ENCODE peak calls at places on chromosomes 5 and 9, in eight cellular contexts. A is BE2C, D is foreskin fibroblast, N is heart left ventricle, G is fibroblast of mammary gland, L is IMR-90, X is BJ, T is AG04450. U is an unnamed sample.

GRCh38 chr5:144028644-144029043 is 141.8 kb downstream of the YIPF5 start:
- DNase-seq in A (no peak), X (peak), G (peak), T (peak), D (peak), N (no peak), L (peak), U (no peak)

GRCh38 chr9:69579749-69580581 is 92.2 kb downstream of the APBA1 start:
- DNase-seq in T (no peak), D (no peak), L (no peak), X (no peak), N (no peak), A (no peak), G (no peak), U (no peak)

GRCh38 chr5:57841671-57842375 is 359.2 kb upstream of the ACTBL2 start:
- DNase-seq in D (peak), A (no peak), L (peak), T (peak), G (peak), X (peak), N (no peak), U (peak)

GRCh38 chr9:78130004-78130403 is 98.4 kb upstream of the GNAQ start:
- DNase-seq in A (peak), N (no peak), G (peak), D (no peak), T (no peak), L (no peak), X (no peak), U (no peak)

GRCh38 chr5:73008831-73009230 is 53.0 kb downstream of the FCHO2 start:
- DNase-seq in X (no peak), D (no peak), L (no peak), G (no peak), N (no peak), T (no peak), A (no peak), U (no peak)

GRCh38 chr5:460413-460700 is 17.4 kb downstream of the EXOC3 start:
- DNase-seq in A (no peak), N (peak), T (no peak), L (no peak), X (no peak), G (no peak), D (no peak), U (no peak)

GRCh38 chr9:137000177-137000930 is 4.0 kb upstream of the CLIC3 start:
- DNase-seq in X (peak), L (peak), D (peak), A (no peak), G (peak), T (peak), N (no peak), U (no peak)

GRCh38 chr5:2010940-2011339 is 128.2 kb upstream of the IRX4 start:
- DNase-seq in G (no peak), X (no peak), T (no peak), A (no peak), L (no peak), N (no peak), D (no peak), U (no peak)

GRCh38 chr5:179348833-179349232 is 3.6 kb upstream of the ADAMTS2 start:
- DNase-seq in L (no peak), X (no peak), D (no peak), T (no peak), N (peak), G (no peak), A (no peak), U (no peak)

GRCh38 chr9:23630488-23630887 is 195.6 kb downstream of the ELAVL2 start:
- DNase-seq in N (no peak), X (no peak), G (no peak), T (no peak), L (no peak), D (no peak), A (no peak), U (no peak)

GRCh38 chr9:89888677-89889076 is 283.9 kb downstream of the GADD45G start:
- DNase-seq in X (no peak), N (no peak), A (no peak), T (no peak), D (no peak), L (no peak), G (no peak), U (no peak)

GRCh38 chr5:172364773-172365172 is 81.2 kb upstream of the UBTD2 start:
- DNase-seq in G (no peak), D (no peak), N (no peak), L (no peak), A (peak), T (no peak), X (no peak), U (no peak)

GRCh38 chr5:108619815-108620214 is 127.9 kb upstream of the FER start:
- DNase-seq in X (no peak), L (no peak), G (no peak), T (no peak), A (no peak), D (no peak), N (no peak), U (no peak)

GRCh38 chr9:117258201-117258866 is 156.5 kb downstream of the ASTN2 start:
- DNase-seq in A (no peak), G (no peak), T (no peak), L (no peak), D (no peak), N (no peak), X (no peak), U (no peak)

GRCh38 chr5:43073597-43074546 is 33.8 kb upstream of the ANXA2R start:
- DNase-seq in L (peak), T (no peak), A (peak), X (no peak), D (peak), N (no peak), G (peak), U (no peak)

DNA sequence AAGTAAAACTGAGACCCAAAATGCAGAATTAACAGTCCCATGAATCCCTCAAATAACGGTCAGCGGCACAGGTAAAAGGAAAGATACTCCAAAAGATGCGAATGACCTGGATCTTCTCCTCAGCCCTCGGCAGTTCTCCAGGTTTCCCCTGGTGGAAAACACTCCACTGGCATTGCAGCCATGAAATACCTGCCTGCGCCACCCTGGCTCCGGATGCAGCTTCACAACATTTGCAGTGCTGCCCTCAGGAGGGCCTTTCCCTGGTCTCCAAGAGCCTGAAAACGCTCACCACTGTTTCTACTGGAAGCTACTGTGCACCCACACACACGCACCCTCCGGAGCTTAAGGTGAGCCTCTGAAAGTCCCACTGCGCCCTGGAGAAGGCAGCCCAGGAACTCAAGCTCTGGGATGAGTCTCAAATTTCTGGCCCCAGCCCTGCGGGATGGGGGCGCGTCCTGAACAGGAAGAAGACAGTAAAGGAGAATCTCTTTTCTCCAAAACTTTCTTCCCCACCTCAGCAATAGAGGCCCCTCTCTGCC is 612 bp downstream of the UGT3A2 start:
- DNase-seq in L (no peak), T (no peak), A (no peak), X (no peak), G (no peak), D (no peak), N (no peak), U (no peak)
- H3K4me3 ChIP-seq in L (no peak), T (no peak), A (no peak), X (no peak), G (no peak), D (no peak), N (peak), U (no peak)

GRCh38 chr9:82062245-82062644 is 73.7 kb downstream of the SPATA31D1 start:
- DNase-seq in A (no peak), G (no peak), D (no peak), X (no peak), L (no peak), T (no peak), N (no peak), U (no peak)
- TF ChIP-seq CTCF in A (no peak), G (no peak), D (no peak), X (no peak), L (no peak), T (no peak), N (no peak), U (no peak)

DNA sequence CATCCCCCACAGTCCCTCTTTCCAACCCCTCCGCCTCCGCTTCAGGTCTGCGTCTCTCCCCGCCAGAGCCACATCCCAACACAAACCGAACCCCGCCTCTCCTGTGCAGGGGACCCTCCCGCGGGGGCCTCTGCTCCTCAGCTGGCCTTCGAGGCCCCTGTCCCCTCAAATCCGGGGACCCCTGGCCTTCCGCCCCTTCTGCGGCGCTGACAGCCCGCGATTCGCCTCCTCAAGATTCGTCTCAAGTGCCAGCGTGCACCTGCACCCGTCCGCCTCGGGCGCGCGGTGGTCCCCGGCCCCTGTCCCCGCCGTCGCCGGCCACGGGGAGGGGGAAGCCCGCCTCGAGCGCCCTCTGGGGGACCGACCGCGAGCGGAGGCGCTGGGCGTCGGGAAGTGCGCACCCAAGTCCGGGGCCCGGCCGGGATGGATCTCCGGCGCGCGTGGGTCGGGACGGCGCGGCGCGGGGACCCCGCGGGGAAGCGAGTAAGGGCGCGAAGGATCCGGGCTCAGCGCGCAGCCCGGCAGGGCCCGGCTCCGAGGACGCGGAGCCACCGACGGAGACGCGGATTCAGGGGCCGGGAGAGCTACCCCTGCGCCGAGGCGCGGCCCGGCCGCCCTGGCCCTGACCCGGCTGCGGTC is 623 bp downstream of the FLT4 start:
- DNase-seq in T (no peak), A (no peak), N (no peak), D (no peak), L (no peak), G (no peak), X (no peak), U (no peak)
- H3K4me3 ChIP-seq in T (no peak), A (no peak), N (peak), D (no peak), L (no peak), G (no peak), X (no peak), U (no peak)

DNA sequence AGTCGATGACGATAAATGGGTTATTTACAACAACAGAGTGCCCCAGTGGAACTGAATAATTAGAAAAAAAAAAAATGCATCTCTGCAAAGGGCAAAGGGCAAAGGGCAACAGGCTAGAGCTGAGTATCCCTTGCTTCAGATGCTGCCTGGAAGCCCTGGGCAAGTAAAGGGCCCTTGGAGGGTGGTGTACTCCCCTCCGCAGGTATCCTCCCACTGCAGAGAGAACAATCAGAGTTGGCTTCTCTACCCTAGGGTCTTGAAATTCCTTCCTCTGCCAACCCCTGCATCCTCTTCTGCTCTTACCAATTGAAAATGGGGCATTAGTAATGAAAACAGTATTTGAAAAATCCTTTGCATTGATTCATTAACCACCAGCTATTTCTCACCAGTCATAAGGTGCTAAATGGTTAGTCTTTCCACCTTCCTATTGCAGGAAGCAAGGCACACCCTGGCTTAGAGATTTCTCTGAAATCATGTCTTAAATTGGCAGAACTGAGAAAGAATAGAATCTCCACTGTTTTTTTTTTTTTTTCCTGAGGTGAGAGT is 122.6 kb downstream of the SEMA6A start:
- DNase-seq in L (no peak), G (no peak), T (no peak), N (no peak), X (no peak), A (no peak), D (no peak), U (no peak)
- TF ChIP-seq CTCF in L (no peak), G (no peak), T (no peak), N (no peak), X (no peak), A (no peak), D (no peak), U (no peak)

GRCh38 chr9:71962328-71962727 is 50.9 kb downstream of the C9orf85 start:
- DNase-seq in D (no peak), A (no peak), N (no peak), X (no peak), T (no peak), L (no peak), G (no peak), U (no peak)

GRCh38 chr9:71965403-71965802 is 54.0 kb downstream of the C9orf85 start:
- DNase-seq in D (no peak), G (no peak), L (no peak), X (no peak), A (no peak), T (no peak), N (no peak), U (no peak)

GRCh38 chr9:71968541-71969090 is 57.2 kb downstream of the C9orf85 start:
- DNase-seq in X (no peak), N (no peak), T (no peak), A (no peak), G (no peak), D (no peak), L (no peak), U (no peak)

GRCh38 chr9:71966601-71967000 is 55.2 kb downstream of the C9orf85 start:
- DNase-seq in D (no peak), G (no peak), L (no peak), A (no peak), T (no peak), N (no peak), X (no peak), U (no peak)
- H3K4me3 ChIP-seq in D (no peak), G (no peak), L (no peak), A (no peak), T (no peak), N (no peak), X (no peak), U (no peak)

GRCh38 chr9:126057461-126057860 is 269.2 kb upstream of the MVB12B start:
- DNase-seq in G (no peak), T (no peak), L (no peak), X (no peak), D (no peak), A (no peak), N (no peak), U (no peak)
- TF ChIP-seq CTCF in G (no peak), T (no peak), L (no peak), X (no peak), D (no peak), A (no peak), N (no peak), U (no peak)

GRCh38 chr9:22169243-22169642 is 160.1 kb upstream of the CDKN2B start:
- DNase-seq in N (no peak), A (no peak), T (no peak), D (peak), L (peak), X (no peak), G (peak), U (no peak)

GRCh38 chr9:22171691-22172090 is 162.6 kb upstream of the CDKN2B start:
- DNase-seq in X (no peak), A (no peak), N (no peak), G (no peak), T (no peak), L (no peak), D (no peak), U (no peak)

GRCh38 chr9:22169732-22170131 is 160.6 kb upstream of the CDKN2B start:
- DNase-seq in X (no peak), L (no peak), N (no peak), T (no peak), G (no peak), A (no peak), D (no peak), U (no peak)

GRCh38 chr9:22170162-22170932 is 161.2 kb upstream of the CDKN2B start:
- DNase-seq in N (no peak), D (peak), X (peak), T (no peak), G (peak), A (no peak), L (peak), U (no peak)

DNA sequence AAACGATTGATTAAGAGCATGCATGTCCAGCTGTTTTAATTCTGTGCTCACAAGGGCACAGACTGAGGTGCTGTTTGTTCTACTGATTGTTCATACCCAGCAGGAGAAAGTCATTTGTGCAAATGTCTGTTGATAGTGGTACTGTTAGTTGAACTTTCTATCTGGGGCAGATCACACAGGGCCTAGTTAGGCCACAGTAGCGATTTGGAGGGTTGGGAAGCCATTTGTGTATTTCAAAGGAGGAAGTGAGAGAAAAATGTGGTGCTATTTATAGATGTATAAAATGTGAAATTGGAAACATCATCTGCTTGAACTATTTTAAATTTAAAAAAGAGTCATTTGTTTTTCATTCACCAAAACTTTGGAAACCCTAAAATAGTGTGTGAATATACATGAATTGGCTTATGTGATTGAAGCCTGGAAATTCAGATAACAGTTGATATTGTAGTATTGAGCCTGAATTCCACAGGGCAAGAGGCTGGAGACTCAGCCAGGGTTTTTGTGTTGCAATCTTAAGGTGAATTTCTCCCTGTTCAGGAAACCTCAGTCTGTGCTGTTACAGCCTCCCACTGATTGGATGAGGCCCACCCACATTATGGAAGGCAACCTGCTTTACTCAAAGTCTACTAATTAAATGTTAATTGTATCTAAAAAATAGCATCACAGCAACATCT is 162.0 kb upstream of the CDKN2B start:
- DNase-seq in N (no peak), D (no peak), A (no peak), L (no peak), T (no peak), X (no peak), G (no peak), U (no peak)
- H3K4me3 ChIP-seq in N (no peak), D (no peak), A (no peak), L (no peak), T (no peak), X (no peak), G (no peak), U (no peak)

GRCh38 chr9:29285818-29286217 is 1712.5 kb upstream of the C9orf72 start:
- DNase-seq in L (no peak), T (no peak), D (no peak), A (no peak), G (peak), N (no peak), X (no peak), U (no peak)

GRCh38 chr9:29290519-29290918 is 1717.2 kb upstream of the C9orf72 start:
- DNase-seq in A (no peak), D (no peak), T (no peak), L (no peak), X (no peak), N (no peak), G (no peak), U (no peak)

GRCh38 chr9:29289365-29289764 is 1716.1 kb upstream of the C9orf72 start:
- DNase-seq in G (no peak), X (no peak), A (no peak), N (no peak), D (no peak), T (no peak), L (no peak), U (no peak)
- TF ChIP-seq CTCF in G (no peak), X (no peak), A (no peak), N (no peak), D (no peak), T (no peak), L (no peak), U (no peak)

U was measured in HFF-Myc.